ENCODE peak calls at places on chromosomes 2 and 18, in six cellular contexts. Z, T, I, J, H and D are unnamed samples.

GRCh38 chr2:111213877-111214276 is 93.2 kb downstream of the BCL2L11 start:
- DNase-seq in Z (no peak), T (no peak), I (no peak), J (no peak), H (no peak), D (no peak)

GRCh38 chr2:73112913-73113633 is at the start of gene RAB11FIP5:
- DNase-seq in Z (peak; percentile 82), T (peak; percentile 88), I (peak; percentile 92), J (peak; percentile 80), H (peak; percentile 77), D (peak; percentile 32)

GRCh38 chr2:7020468-7020867 is 103.3 kb downstream of the RNF144A start:
- DNase-seq in Z (no peak), T (peak; percentile 66), I (no peak), J (no peak), H (no peak), D (no peak)

GRCh38 chr2:387980-388421 is 100.1 kb upstream of the ALKAL2 start:
- DNase-seq in Z (no peak), T (no peak), I (no peak), J (no peak), H (no peak), D (no peak)

GRCh38 chr18:5302606-5303005 is 7.1 kb upstream of the ZBTB14 start:
- DNase-seq in Z (no peak), T (no peak), I (no peak), J (no peak), H (no peak), D (no peak)

GRCh38 chr18:32238635-32239268 is 48.9 kb downstream of the MEP1B start:
- DNase-seq in Z (no peak), T (no peak), I (no peak), J (no peak), H (no peak), D (no peak)

GRCh38 chr2:132412021-132412420 is 4.6 kb upstream of the GPR39 start:
- DNase-seq in Z (no peak), T (no peak), I (no peak), J (no peak), H (no peak), D (no peak)

GRCh38 chr18:57054891-57055290 is 92.0 kb upstream of the BOD1L2 start:
- DNase-seq in Z (no peak), T (no peak), I (no peak), J (no peak), H (no peak), D (no peak)

GRCh38 chr2:219109468-219109867 is 48.7 kb upstream of the IHH start:
- DNase-seq in Z (peak; percentile 67), T (no peak), I (no peak), J (no peak), H (no peak), D (no peak)

GRCh38 chr2:17171446-17172049 is 346.7 kb downstream of the RAD51AP2 start:
- DNase-seq in Z (no peak), T (no peak), I (no peak), J (peak; percentile 13), H (no peak), D (peak; percentile 7)

GRCh38 chr2:26337298-26337697 is 8.6 kb upstream of the SELENOI start:
- DNase-seq in Z (no peak), T (no peak), I (no peak), J (no peak), H (no peak), D (no peak)

GRCh38 chr2:177970670-177971454 is 101.7 kb downstream of the PDE11A start:
- DNase-seq in Z (no peak), T (no peak), I (no peak), J (no peak), H (no peak), D (no peak)

GRCh38 chr2:234147335-234147861 is 96.9 kb downstream of the SPP2 start:
- DNase-seq in Z (no peak), T (no peak), I (no peak), J (no peak), H (no peak), D (no peak)

GRCh38 chr18:22558945-22559385 is 141.2 kb upstream of the CTAGE1 start:
- DNase-seq in Z (peak; percentile 62), T (peak; percentile 64), I (peak; percentile 88), J (peak; percentile 40), H (no peak), D (no peak)

GRCh38 chr2:118387509-118387908 is 299.2 kb downstream of the INSIG2 start:
- DNase-seq in Z (no peak), T (no peak), I (no peak), J (peak; percentile 85), H (no peak), D (peak; percentile 72)

GRCh38 chr2:9099341-9099751 is 95.9 kb upstream of the MBOAT2 start:
- DNase-seq in Z (no peak), T (no peak), I (no peak), J (no peak), H (no peak), D (peak; percentile 11)

GRCh38 chr2:220198911-220199310 is 571.5 kb downstream of the SLC4A3 start:
- DNase-seq in Z (no peak), T (no peak), I (no peak), J (peak; percentile 90), H (no peak), D (peak; percentile 77)

GRCh38 chr2:28193552-28194383 is 198.9 kb upstream of the FOSL2 start:
- DNase-seq in Z (no peak), T (no peak), I (no peak), J (peak; percentile 13), H (no peak), D (no peak)

GRCh38 chr2:23390152-23390551 is 5.2 kb downstream of the KLHL29 start:
- DNase-seq in Z (no peak), T (no peak), I (no peak), J (no peak), H (no peak), D (no peak)

GRCh38 chr2:71617266-71617665 is 163.9 kb downstream of the DYSF start:
- DNase-seq in Z (no peak), T (peak; percentile 31), I (peak; percentile 57), J (no peak), H (no peak), D (no peak)

DNA sequence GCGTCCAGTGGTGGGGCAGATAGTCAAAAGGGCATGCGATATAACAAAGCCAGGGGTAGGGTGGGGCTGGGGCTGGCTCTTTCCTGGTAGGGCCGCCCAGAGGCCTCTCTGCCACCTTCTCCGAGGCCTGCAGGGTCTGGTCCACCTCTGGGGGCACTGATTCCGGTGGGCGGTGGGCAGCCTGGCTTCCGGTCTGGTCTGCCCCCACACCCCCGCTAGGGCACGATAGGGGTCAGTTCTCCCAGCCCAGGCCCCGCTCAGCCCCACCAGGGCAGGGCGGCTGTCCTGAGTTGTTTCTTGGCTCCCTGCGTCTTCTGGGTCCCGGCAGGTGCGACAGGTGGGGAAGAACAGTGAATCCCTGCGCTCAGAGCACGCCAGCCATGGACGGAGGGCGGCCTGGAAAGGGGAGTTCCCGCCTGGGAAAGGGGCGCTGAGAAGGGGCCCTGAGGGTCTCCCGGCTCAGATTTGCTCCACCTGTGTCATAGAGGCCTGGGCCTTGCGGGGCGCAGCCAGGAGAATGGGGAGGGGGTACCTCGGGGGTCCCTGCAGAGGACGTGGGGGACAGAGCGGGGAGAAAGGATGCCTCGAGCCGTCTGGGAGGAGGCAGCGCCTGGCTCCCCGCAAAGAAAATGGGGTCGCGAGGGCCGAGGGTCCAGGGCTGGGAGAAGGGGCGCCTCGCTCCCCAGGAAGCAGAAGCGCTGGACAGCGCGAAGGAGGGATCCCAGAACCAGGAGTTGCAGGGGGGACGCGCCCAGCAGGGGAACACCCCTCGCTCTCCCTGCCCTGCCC is 558 bp upstream of the ERFE start:
- DNase-seq in Z (peak; percentile 42), T (peak; percentile 72), I (no peak), J (no peak), H (no peak), D (no peak)
- H3K4me3 ChIP-seq in Z (peak overlapping the region; percentile 8), T (no peak overlapping the region), I (no peak overlapping the region), J (peak overlapping the region; percentile 34), H (no peak overlapping the region), D (peak overlapping the region; percentile 14)

GRCh38 chr2:216392945-216393840 is 19.1 kb upstream of the SMARCAL1 start:
- DNase-seq in Z (no peak), T (no peak), I (no peak), J (no peak), H (no peak), D (no peak)

GRCh38 chr2:216389565-216389964 is 17.3 kb upstream of the MARCHF4 start:
- DNase-seq in Z (no peak), T (no peak), I (no peak), J (peak; percentile 82), H (no peak), D (no peak)

GRCh38 chr2:216392018-216392562 is 19.8 kb upstream of the MARCHF4 start:
- DNase-seq in Z (no peak), T (no peak), I (no peak), J (no peak), H (no peak), D (no peak)

GRCh38 chr2:216391401-216391800 is 19.1 kb upstream of the MARCHF4 start:
- DNase-seq in Z (no peak), T (no peak), I (no peak), J (no peak), H (no peak), D (no peak)

GRCh38 chr2:216394888-216395287 is 17.4 kb upstream of the SMARCAL1 start:
- DNase-seq in Z (no peak), T (no peak), I (no peak), J (no peak), H (no peak), D (no peak)
- H3K4me3 ChIP-seq in Z (no peak overlapping the region), T (no peak overlapping the region), I (no peak overlapping the region), J (no peak overlapping the region), H (no peak overlapping the region), D (no peak overlapping the region)

GRCh38 chr18:79394438-79395307 is 1.1 kb upstream of the NFATC1 start:
- DNase-seq in Z (no peak), T (peak; percentile 57), I (peak; percentile 87), J (peak; percentile 82), H (peak; percentile 51), D (no peak)
- H3K4me3 ChIP-seq in Z (peak overlapping the region; percentile 62), T (peak overlapping the region; percentile 35), I (peak overlapping the region; percentile 34), J (peak overlapping the region; percentile 5), H (peak overlapping the region; percentile 47), D (peak overlapping the region; percentile 40)

GRCh38 chr2:66575625-66576371 is 140.9 kb downstream of the MEIS1 start:
- DNase-seq in Z (peak; percentile 53), T (peak; percentile 87), I (peak; percentile 80), J (peak; percentile 31), H (no peak), D (no peak)

GRCh38 chr2:66578067-66578852 is 143.3 kb downstream of the MEIS1 start:
- DNase-seq in Z (no peak), T (peak; percentile 86), I (peak; percentile 75), J (peak; percentile 18), H (no peak), D (no peak)

GRCh38 chr2:66577331-66578041 is 142.6 kb downstream of the MEIS1 start:
- DNase-seq in Z (no peak), T (peak; percentile 78), I (peak; percentile 75), J (no peak), H (no peak), D (no peak)

GRCh38 chr2:66574701-66575624 is 140.0 kb downstream of the MEIS1 start:
- DNase-seq in Z (no peak), T (peak; percentile 67), I (peak; percentile 85), J (peak; percentile 80), H (no peak), D (no peak)

GRCh38 chr2:66576381-66577330 is 141.7 kb downstream of the MEIS1 start:
- DNase-seq in Z (no peak), T (peak; percentile 82), I (peak; percentile 76), J (peak; percentile 38), H (no peak), D (no peak)
- H3K4me3 ChIP-seq in Z (peak overlapping the region; percentile 56), T (peak overlapping the region; percentile 45), I (peak overlapping the region; percentile 46), J (peak overlapping the region; percentile 69), H (peak overlapping the region; percentile 29), D (peak overlapping the region; percentile 63)

GRCh38 chr2:209864716-209865295 is 93.2 kb downstream of the UNC80 start:
- DNase-seq in Z (no peak), T (peak; percentile 32), I (no peak), J (no peak), H (no peak), D (no peak)
- H3K4me3 ChIP-seq in Z (no peak overlapping the region), T (no peak overlapping the region), I (no peak overlapping the region), J (no peak overlapping the region), H (no peak overlapping the region), D (no peak overlapping the region)